ENCODE peak calls at places on chromosomes 13 and 19, in nine cellular contexts. One of them, this sample, is unnamed.

GRCh38 chr19:28333909-28334308 is 879.0 kb downstream of the UQCRFS1 start:
- DNase-seq in A549: no peak
- DNase-seq in PC-3: no peak
- DNase-seq in Peyer's patch: no peak
- DNase-seq in cardiac muscle cell: no peak
- DNase-seq in endothelial cell of umbilical vein: no peak
- DNase-seq in testis: no peak
- DNase-seq in suprapubic skin: no peak
- DNase-seq in CD8-positive, alpha-beta T cell: no peak
- DNase-seq in this sample: no peak

GRCh38 chr13:98110749-98111148 is 32.1 kb upstream of the FARP1 start:
- DNase-seq in A549: no peak
- DNase-seq in PC-3: no peak
- DNase-seq in Peyer's patch: no peak
- DNase-seq in cardiac muscle cell: no peak
- DNase-seq in endothelial cell of umbilical vein: no peak
- DNase-seq in testis: no peak
- DNase-seq in suprapubic skin: no peak
- DNase-seq in CD8-positive, alpha-beta T cell: no peak
- DNase-seq in this sample: no peak

GRCh38 chr19:37963190-37963947 is 56.4 kb downstream of the SIPA1L3 start:
- DNase-seq in A549: no peak
- DNase-seq in PC-3: no peak
- DNase-seq in Peyer's patch: no peak
- DNase-seq in cardiac muscle cell: no peak
- DNase-seq in endothelial cell of umbilical vein: peak; percentile 29
- DNase-seq in testis: no peak
- DNase-seq in suprapubic skin: no peak
- DNase-seq in CD8-positive, alpha-beta T cell: no peak
- DNase-seq in this sample: no peak

GRCh38 chr19:2424686-2425621 is 2.4 kb downstream of the TIMM13 start:
- DNase-seq in A549: no peak
- DNase-seq in PC-3: peak; percentile 66
- DNase-seq in Peyer's patch: peak; percentile 47
- DNase-seq in cardiac muscle cell: peak; percentile 65
- DNase-seq in endothelial cell of umbilical vein: peak; percentile 69
- DNase-seq in testis: peak; percentile 75
- DNase-seq in suprapubic skin: no peak
- DNase-seq in CD8-positive, alpha-beta T cell: no peak
- DNase-seq in this sample: no peak

GRCh38 chr19:56105090-56105701 is 15.9 kb downstream of the ZNF787 start:
- DNase-seq in A549: peak; percentile 77
- DNase-seq in PC-3: peak; percentile 49
- DNase-seq in Peyer's patch: peak; percentile 85
- DNase-seq in cardiac muscle cell: peak; percentile 78
- DNase-seq in endothelial cell of umbilical vein: peak; percentile 54
- DNase-seq in testis: peak; percentile 85
- DNase-seq in suprapubic skin: no peak
- DNase-seq in CD8-positive, alpha-beta T cell: peak; percentile 67
- DNase-seq in this sample: no peak

GRCh38 chr19:4352701-4353121 is 9.3 kb downstream of the MPND start:
- DNase-seq in A549: peak; percentile 66
- DNase-seq in PC-3: peak; percentile 57
- DNase-seq in Peyer's patch: peak; percentile 54
- DNase-seq in cardiac muscle cell: peak; percentile 76
- DNase-seq in endothelial cell of umbilical vein: peak; percentile 66
- DNase-seq in testis: peak; percentile 42
- DNase-seq in suprapubic skin: no peak
- DNase-seq in CD8-positive, alpha-beta T cell: peak; percentile 77
- DNase-seq in this sample: peak; percentile 36

GRCh38 chr19:45413497-45413896 is 7.1 kb downstream of the POLR1G start:
- DNase-seq in A549: no peak
- DNase-seq in PC-3: no peak
- DNase-seq in Peyer's patch: no peak
- DNase-seq in cardiac muscle cell: no peak
- DNase-seq in endothelial cell of umbilical vein: no peak
- DNase-seq in testis: no peak
- DNase-seq in suprapubic skin: no peak
- DNase-seq in CD8-positive, alpha-beta T cell: no peak
- DNase-seq in this sample: no peak

GRCh38 chr13:79480954-79481684 is at the start of gene NDFIP2:
- DNase-seq in A549: peak; percentile 83
- DNase-seq in PC-3: peak; percentile 87
- DNase-seq in Peyer's patch: peak; percentile 94
- DNase-seq in cardiac muscle cell: peak; percentile 93
- DNase-seq in endothelial cell of umbilical vein: peak; percentile 85
- DNase-seq in testis: peak; percentile 88
- DNase-seq in suprapubic skin: peak; percentile 91
- DNase-seq in CD8-positive, alpha-beta T cell: peak; percentile 85
- DNase-seq in this sample: peak; percentile 45

DNA sequence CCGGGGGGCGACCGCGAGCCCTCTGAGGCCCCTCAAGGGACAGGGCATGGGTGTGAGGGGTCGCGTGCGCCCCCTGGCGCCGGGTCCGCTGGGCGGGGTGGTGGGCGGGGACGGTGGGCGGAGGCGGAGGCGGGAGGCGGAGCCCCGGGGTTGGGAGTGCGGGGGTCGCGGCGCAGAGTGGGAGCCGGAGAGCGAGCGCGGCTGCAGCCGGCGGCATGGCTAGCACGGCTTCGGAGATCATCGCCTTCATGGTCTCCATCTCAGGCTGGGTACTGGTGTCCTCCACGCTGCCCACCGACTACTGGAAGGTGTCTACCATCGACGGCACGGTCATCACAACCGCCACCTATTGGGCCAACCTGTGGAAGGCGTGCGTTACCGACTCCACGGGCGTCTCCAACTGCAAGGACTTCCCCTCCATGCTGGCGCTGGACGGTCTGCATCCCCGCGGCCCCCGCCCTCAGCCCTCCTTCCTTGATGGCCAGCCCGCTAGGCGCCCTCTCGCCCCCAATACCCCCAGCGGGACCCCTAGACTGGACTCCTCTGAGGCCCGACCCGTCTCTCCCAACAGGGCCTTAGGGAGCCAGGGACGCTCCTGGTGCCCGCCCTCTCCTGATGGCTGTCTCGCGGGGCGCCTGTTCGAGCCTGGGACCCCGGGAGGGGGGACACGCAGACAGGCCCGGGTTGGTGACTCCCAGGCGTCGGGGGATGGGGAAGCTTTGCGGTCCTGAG is at the start of gene CLDN10:
- DNase-seq in A549: peak; percentile 24
- DNase-seq in PC-3: no peak
- DNase-seq in Peyer's patch: no peak
- DNase-seq in cardiac muscle cell: peak; percentile 52
- DNase-seq in endothelial cell of umbilical vein: no peak
- DNase-seq in testis: peak; percentile 26
- DNase-seq in suprapubic skin: no peak
- DNase-seq in CD8-positive, alpha-beta T cell: no peak
- DNase-seq in this sample: no peak
- TF ChIP-seq CTCF in A549: peak; percentile 9
- TF ChIP-seq CTCF in PC-3: no peak
- TF ChIP-seq CTCF in Peyer's patch: no peak
- TF ChIP-seq CTCF in cardiac muscle cell: no peak
- TF ChIP-seq CTCF in endothelial cell of umbilical vein: peak; percentile 32
- TF ChIP-seq CTCF in testis: peak; percentile 13
- TF ChIP-seq CTCF in suprapubic skin: no peak
- TF ChIP-seq CTCF in CD8-positive, alpha-beta T cell: no peak
- TF ChIP-seq CTCF in this sample: no peak

GRCh38 chr19:801030-801860 is 4.0 kb downstream of the PTBP1 start:
- DNase-seq in A549: no peak
- DNase-seq in PC-3: peak; percentile 22
- DNase-seq in Peyer's patch: no peak
- DNase-seq in cardiac muscle cell: peak; percentile 8
- DNase-seq in endothelial cell of umbilical vein: peak; percentile 44
- DNase-seq in testis: peak; percentile 92
- DNase-seq in suprapubic skin: no peak
- DNase-seq in CD8-positive, alpha-beta T cell: no peak
- DNase-seq in this sample: no peak

GRCh38 chr19:801861-802496 is 4.7 kb downstream of the PTBP1 start:
- DNase-seq in A549: no peak
- DNase-seq in PC-3: no peak
- DNase-seq in Peyer's patch: no peak
- DNase-seq in cardiac muscle cell: peak; percentile 2
- DNase-seq in endothelial cell of umbilical vein: peak; percentile 57
- DNase-seq in testis: peak; percentile 72
- DNase-seq in suprapubic skin: no peak
- DNase-seq in CD8-positive, alpha-beta T cell: no peak
- DNase-seq in this sample: no peak

GRCh38 chr19:802888-803561 is 5.8 kb downstream of the PTBP1 start:
- DNase-seq in A549: no peak
- DNase-seq in PC-3: no peak
- DNase-seq in Peyer's patch: no peak
- DNase-seq in cardiac muscle cell: peak; percentile 31
- DNase-seq in endothelial cell of umbilical vein: no peak
- DNase-seq in testis: no peak
- DNase-seq in suprapubic skin: no peak
- DNase-seq in CD8-positive, alpha-beta T cell: no peak
- DNase-seq in this sample: no peak

GRCh38 chr19:803686-804418 is 6.6 kb downstream of the PTBP1 start:
- DNase-seq in A549: no peak
- DNase-seq in PC-3: no peak
- DNase-seq in Peyer's patch: no peak
- DNase-seq in cardiac muscle cell: peak; percentile 0
- DNase-seq in endothelial cell of umbilical vein: no peak
- DNase-seq in testis: no peak
- DNase-seq in suprapubic skin: no peak
- DNase-seq in CD8-positive, alpha-beta T cell: no peak
- DNase-seq in this sample: no peak

DNA sequence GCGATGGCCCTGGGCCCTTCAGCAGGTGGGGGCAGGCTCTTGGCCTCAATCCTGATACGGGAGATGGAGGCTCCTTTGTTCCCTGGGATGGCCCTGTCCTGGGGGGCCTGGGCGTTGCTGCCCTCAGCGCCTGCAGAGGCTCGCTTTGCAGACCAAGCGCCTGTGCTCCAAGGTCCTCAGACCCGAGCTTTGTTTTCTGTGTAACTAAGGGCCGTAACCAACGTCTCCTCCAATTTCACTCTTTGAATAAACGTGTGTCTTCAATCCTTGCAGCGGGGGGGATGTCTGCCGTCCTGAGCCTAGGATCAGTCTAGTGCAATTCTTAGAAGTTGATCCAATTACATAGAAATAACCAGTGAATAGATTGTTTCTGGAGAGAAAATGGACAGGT is 5.2 kb downstream of the PTBP1 start:
- DNase-seq in A549: no peak
- DNase-seq in PC-3: no peak
- DNase-seq in Peyer's patch: no peak
- DNase-seq in cardiac muscle cell: no peak
- DNase-seq in endothelial cell of umbilical vein: peak; percentile 16
- DNase-seq in testis: no peak
- DNase-seq in suprapubic skin: no peak
- DNase-seq in CD8-positive, alpha-beta T cell: no peak
- DNase-seq in this sample: no peak
- H3K27ac ChIP-seq in A549: peak overlapping the region; percentile 100
- H3K27ac ChIP-seq in PC-3: no peak overlapping the region
- H3K27ac ChIP-seq in Peyer's patch: peak overlapping the region; percentile 8
- H3K27ac ChIP-seq in cardiac muscle cell: peak overlapping the region; percentile 22
- H3K27ac ChIP-seq in endothelial cell of umbilical vein: no peak overlapping the region
- H3K27ac ChIP-seq in testis: no peak overlapping the region
- H3K27ac ChIP-seq in suprapubic skin: peak overlapping the region; percentile 100
- H3K27ac ChIP-seq in CD8-positive, alpha-beta T cell: no peak overlapping the region
- H3K27ac ChIP-seq in this sample: peak overlapping the region; percentile 99

GRCh38 chr13:110681868-110682550 is 23.9 kb downstream of the CARS2 start:
- DNase-seq in A549: no peak
- DNase-seq in PC-3: no peak
- DNase-seq in Peyer's patch: no peak
- DNase-seq in cardiac muscle cell: no peak
- DNase-seq in endothelial cell of umbilical vein: no peak
- DNase-seq in testis: no peak
- DNase-seq in suprapubic skin: no peak
- DNase-seq in CD8-positive, alpha-beta T cell: no peak
- DNase-seq in this sample: no peak

GRCh38 chr13:110676511-110677204 is 29.3 kb downstream of the CARS2 start:
- DNase-seq in A549: no peak
- DNase-seq in PC-3: no peak
- DNase-seq in Peyer's patch: no peak
- DNase-seq in cardiac muscle cell: no peak
- DNase-seq in endothelial cell of umbilical vein: no peak
- DNase-seq in testis: no peak
- DNase-seq in suprapubic skin: no peak
- DNase-seq in CD8-positive, alpha-beta T cell: no peak
- DNase-seq in this sample: no peak

GRCh38 chr13:110680852-110681251 is 25.1 kb downstream of the CARS2 start:
- DNase-seq in A549: peak; percentile 42
- DNase-seq in PC-3: peak; percentile 26
- DNase-seq in Peyer's patch: no peak
- DNase-seq in cardiac muscle cell: peak; percentile 16
- DNase-seq in endothelial cell of umbilical vein: peak; percentile 20
- DNase-seq in testis: no peak
- DNase-seq in suprapubic skin: no peak
- DNase-seq in CD8-positive, alpha-beta T cell: no peak
- DNase-seq in this sample: peak; percentile 23

GRCh38 chr13:110676057-110676510 is 29.8 kb downstream of the CARS2 start:
- DNase-seq in A549: no peak
- DNase-seq in PC-3: no peak
- DNase-seq in Peyer's patch: no peak
- DNase-seq in cardiac muscle cell: no peak
- DNase-seq in endothelial cell of umbilical vein: no peak
- DNase-seq in testis: no peak
- DNase-seq in suprapubic skin: no peak
- DNase-seq in CD8-positive, alpha-beta T cell: no peak
- DNase-seq in this sample: no peak

DNA sequence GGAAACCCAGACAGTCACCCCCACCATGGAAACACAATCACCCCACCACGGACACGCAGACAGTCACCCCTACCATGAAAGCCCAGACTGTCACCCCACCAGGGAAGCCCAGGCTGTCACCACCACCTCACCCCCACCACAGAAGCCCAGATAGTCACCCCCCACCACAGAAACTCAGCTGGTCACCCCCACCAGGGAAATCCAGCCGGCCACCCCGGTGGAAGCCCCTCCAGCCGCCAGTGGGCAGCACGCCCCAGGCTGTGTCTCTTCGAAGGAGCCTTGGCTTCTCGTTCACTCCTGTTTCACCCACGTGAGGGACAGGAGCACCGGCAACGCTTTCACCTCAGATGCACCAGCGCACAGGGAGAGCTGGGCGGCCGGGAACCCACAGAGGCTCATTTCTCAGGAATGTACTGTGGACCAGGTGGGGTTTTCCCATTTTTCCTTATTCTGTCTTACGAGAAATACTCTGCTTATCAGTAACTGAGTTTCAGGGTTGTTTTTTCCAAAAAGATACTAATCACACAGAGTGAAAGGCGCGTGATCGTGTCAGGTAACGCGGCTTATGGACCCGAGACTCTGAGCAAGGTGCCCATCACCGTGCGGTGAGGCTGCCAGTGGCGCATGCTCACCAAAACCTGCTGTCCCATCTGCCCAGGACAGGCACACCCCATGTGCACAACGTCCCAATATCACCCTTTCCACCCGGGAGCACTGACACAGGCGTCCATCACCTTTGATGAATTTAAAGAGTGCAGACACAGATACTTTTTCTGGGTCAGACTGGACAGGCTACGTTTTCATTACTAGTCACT is 28.0 kb downstream of the CARS2 start:
- DNase-seq in A549: no peak
- DNase-seq in PC-3: no peak
- DNase-seq in Peyer's patch: no peak
- DNase-seq in cardiac muscle cell: no peak
- DNase-seq in endothelial cell of umbilical vein: no peak
- DNase-seq in testis: no peak
- DNase-seq in suprapubic skin: no peak
- DNase-seq in CD8-positive, alpha-beta T cell: no peak
- DNase-seq in this sample: no peak
- TF ChIP-seq CTCF in A549: no peak
- TF ChIP-seq CTCF in PC-3: no peak
- TF ChIP-seq CTCF in Peyer's patch: no peak
- TF ChIP-seq CTCF in cardiac muscle cell: no peak
- TF ChIP-seq CTCF in endothelial cell of umbilical vein: no peak
- TF ChIP-seq CTCF in testis: no peak
- TF ChIP-seq CTCF in suprapubic skin: no peak
- TF ChIP-seq CTCF in CD8-positive, alpha-beta T cell: no peak
- TF ChIP-seq CTCF in this sample: no peak

GRCh38 chr13:55007681-55008080 is 1979.1 kb downstream of the OLFM4 start:
- DNase-seq in A549: no peak
- DNase-seq in PC-3: no peak
- DNase-seq in Peyer's patch: no peak
- DNase-seq in cardiac muscle cell: no peak
- DNase-seq in endothelial cell of umbilical vein: no peak
- DNase-seq in testis: no peak
- DNase-seq in suprapubic skin: no peak
- DNase-seq in CD8-positive, alpha-beta T cell: no peak
- DNase-seq in this sample: no peak
- H3K27ac ChIP-seq in A549: no peak overlapping the region
- H3K27ac ChIP-seq in PC-3: no peak overlapping the region
- H3K27ac ChIP-seq in Peyer's patch: no peak overlapping the region
- H3K27ac ChIP-seq in cardiac muscle cell: no peak overlapping the region
- H3K27ac ChIP-seq in endothelial cell of umbilical vein: no peak overlapping the region
- H3K27ac ChIP-seq in testis: no peak overlapping the region
- H3K27ac ChIP-seq in suprapubic skin: no peak overlapping the region
- H3K27ac ChIP-seq in CD8-positive, alpha-beta T cell: no peak overlapping the region
- H3K27ac ChIP-seq in this sample: no peak overlapping the region